ENCODE peak calls at places on chromosomes 13 and 19, in four cellular contexts. W, J, I and T are unnamed samples.
A peak's percentile ranks its signal among the peaks of the same experiment; 100 is the strongest.

GRCh38 chr19:7191946-7192691 is 102.1 kb downstream of the INSR start:
- DNase-seq in J (no peak), I (no peak), W (no peak), T (no peak)

GRCh38 chr19:46515879-46516350 is 20.2 kb upstream of the PNMA8B start:
- DNase-seq in J (no peak), W (no peak), I (no peak), T (no peak)

GRCh38 chr19:33063356-33064116 is 1.2 kb downstream of the RHPN2 start:
- DNase-seq in J (no peak), W (no peak), I (peak; percentile 48), T (no peak)

GRCh38 chr13:20658451-20658850 is 45.0 kb upstream of the IL17D start:
- DNase-seq in J (no peak), W (no peak), I (no peak), T (no peak)

GRCh38 chr13:73880365-73880764 is 253.8 kb downstream of the KLF12 start:
- DNase-seq in I (no peak), W (no peak), J (no peak), T (no peak)

GRCh38 chr13:79307866-79308298 is 98.2 kb downstream of the RBM26 start:
- DNase-seq in W (no peak), J (no peak), I (no peak), T (no peak)

GRCh38 chr13:110312669-110313031 is 5.6 kb downstream of the COL4A2 start:
- DNase-seq in J (no peak), W (no peak), I (no peak), T (no peak)

GRCh38 chr19:33414667-33415605 is 41.4 kb downstream of the CEBPG start:
- DNase-seq in J (no peak), I (no peak), W (no peak), T (peak; percentile 38)

DNA sequence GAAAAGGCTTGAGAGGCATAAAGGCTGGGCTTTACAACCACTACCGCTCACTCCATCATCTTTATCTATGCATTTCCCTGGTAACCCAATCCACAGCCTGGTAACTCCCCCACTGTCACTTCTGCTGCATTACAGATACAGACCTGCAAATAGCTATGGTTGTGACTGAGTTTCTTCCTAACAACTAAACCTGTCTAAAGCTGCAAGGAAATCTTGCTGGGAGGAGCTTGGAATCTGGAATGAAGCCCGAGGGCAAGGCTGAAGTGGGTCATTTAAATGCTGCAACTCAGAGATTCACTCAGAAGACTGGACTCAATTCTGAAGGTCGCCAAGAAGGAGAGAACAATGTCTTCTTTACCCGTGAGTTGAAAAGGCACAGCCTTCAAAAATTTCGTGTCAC is at the start of gene LGALS13:
- DNase-seq in W (no peak), I (no peak), J (no peak), T (no peak)
- TF ChIP-seq CTCF in W (no peak), I (no peak), J (no peak), T (no peak)

GRCh38 chr13:100662470-100663211 is 12.0 kb downstream of the TMTC4 start:
- DNase-seq in I (no peak), W (no peak), J (no peak), T (no peak)

GRCh38 chr13:100658363-100658762 is 16.2 kb downstream of the TMTC4 start:
- DNase-seq in W (no peak), J (no peak), I (no peak), T (no peak)

GRCh38 chr13:100657881-100658315 is 16.7 kb downstream of the TMTC4 start:
- DNase-seq in I (no peak), J (no peak), W (no peak), T (no peak)

GRCh38 chr13:100660761-100661160 is 13.8 kb downstream of the TMTC4 start:
- DNase-seq in I (no peak), J (no peak), W (no peak), T (no peak)

DNA sequence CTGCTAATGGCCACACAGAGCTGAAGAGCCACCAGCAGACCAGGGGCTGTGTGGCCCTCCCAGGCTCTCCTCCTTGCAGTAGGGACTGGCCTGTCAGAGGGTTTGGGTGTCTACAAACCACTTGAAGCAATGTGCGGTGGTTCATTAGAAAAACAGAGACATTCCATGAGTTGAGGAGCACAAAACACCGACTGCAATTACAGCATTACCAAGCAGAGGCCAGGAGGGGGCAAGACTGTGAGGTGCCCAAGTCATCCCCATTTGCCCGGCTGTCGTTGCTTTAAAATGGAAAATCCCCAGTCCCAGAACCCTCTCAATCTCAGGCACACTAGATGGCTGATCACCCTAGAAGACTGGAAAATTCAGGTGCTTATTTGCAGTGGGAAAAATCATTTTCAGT is 15.0 kb downstream of the TMTC4 start:
- DNase-seq in I (no peak), W (no peak), J (no peak), T (no peak)
- H3K27ac ChIP-seq in I (no peak overlapping the region), W (no peak overlapping the region), J (no peak overlapping the region), T (no peak overlapping the region)

GRCh38 chr13:97975851-97976550 is 22.5 kb downstream of the IPO5 start:
- DNase-seq in I (peak; percentile 85), W (peak; percentile 97), J (peak; percentile 21), T (peak; percentile 92)

GRCh38 chr13:97976551-97977375 is 23.3 kb downstream of the IPO5 start:
- DNase-seq in W (peak; percentile 90), J (no peak), I (no peak), T (peak; percentile 30)

GRCh38 chr13:97974773-97975172 is 21.3 kb downstream of the IPO5 start:
- DNase-seq in J (no peak), I (no peak), W (no peak), T (no peak)

GRCh38 chr13:97977376-97977705 is 23.9 kb downstream of the IPO5 start:
- DNase-seq in W (no peak), J (no peak), I (no peak), T (no peak)

DNA sequence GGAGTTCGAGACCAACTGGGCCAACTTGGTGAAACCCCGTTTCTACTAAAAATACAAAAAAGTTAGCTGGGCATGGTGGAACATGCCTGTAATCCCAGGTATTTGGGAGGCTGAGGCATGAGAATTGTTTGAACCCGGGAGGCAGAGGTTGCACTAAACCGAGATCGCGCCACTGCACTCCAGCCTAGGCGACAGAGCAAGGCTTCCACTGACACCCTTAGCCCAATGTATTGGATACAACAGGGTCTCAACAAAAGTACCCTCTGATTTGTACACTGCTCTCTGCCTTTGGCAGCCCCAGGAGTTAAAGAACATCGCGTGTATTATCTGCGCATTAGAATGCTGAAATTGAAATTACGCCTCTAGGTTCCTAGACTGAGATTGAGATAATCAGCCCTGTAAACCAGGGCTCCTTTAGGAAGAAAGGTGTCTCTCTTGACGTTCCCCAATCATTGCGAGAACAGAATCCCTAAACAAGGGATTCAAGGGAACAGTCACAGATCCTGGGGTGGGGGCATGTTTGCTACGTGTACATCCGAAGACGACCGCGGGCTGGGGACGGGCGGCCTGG is 21.9 kb downstream of the IPO5 start:
- DNase-seq in J (no peak), W (no peak), I (no peak), T (no peak)
- TF ChIP-seq POLR2A in J (no peak), W (no peak), I (no peak), T (no peak)

GRCh38 chr19:42323473-42323851 is 2.0 kb upstream of the MEGF8 start:
- DNase-seq in W (no peak), I (no peak), J (no peak), T (no peak)

GRCh38 chr19:42325896-42326771 is 699 bp downstream of the MEGF8 start:
- DNase-seq in I (no peak), J (no peak), W (peak; percentile 86), T (peak; percentile 45)

GRCh38 chr19:42323852-42324654 is 1.4 kb upstream of the MEGF8 start:
- DNase-seq in W (peak; percentile 88), I (no peak), J (no peak), T (peak; percentile 68)

GRCh38 chr19:42325308-42325895 is at the start of gene MEGF8:
- DNase-seq in I (peak; percentile 96), W (peak; percentile 99), J (peak; percentile 85), T (peak; percentile 98)

GRCh38 chr19:42324655-42325307 is 654 bp upstream of the MEGF8 start:
- DNase-seq in J (no peak), W (peak; percentile 86), I (no peak), T (no peak)
- TF ChIP-seq CTCF in J (no peak), W (no peak), I (no peak), T (no peak)